ENCODE peak calls at places on chromosome 9, in nine cellular contexts. One of them, this sample, is unnamed.
A peak's percentile ranks its signal among the peaks of the same experiment; 100 is the strongest.

GRCh38 chr9:137488330-137488653 is 29.2 kb upstream of the NSMF start:
- DNase-seq in fibroblast of mammary gland: no peak
- DNase-seq in bronchial epithelial cell: no peak
- DNase-seq in CD4-positive, alpha-beta T cell: no peak
- DNase-seq in endothelial cell: no peak
- DNase-seq in astrocyte of the cerebellum: no peak
- DNase-seq in GM12865: no peak
- DNase-seq in SK-N-SH: peak; percentile 75
- DNase-seq in stomach: no peak
- DNase-seq in this sample: no peak

GRCh38 chr9:137281345-137282116 is 4.0 kb downstream of the TOR4A start:
- DNase-seq in GM12865: no peak
- DNase-seq in stomach: no peak
- DNase-seq in endothelial cell: peak; percentile 35
- DNase-seq in SK-N-SH: peak; percentile 74
- DNase-seq in bronchial epithelial cell: no peak
- DNase-seq in fibroblast of mammary gland: no peak
- DNase-seq in CD4-positive, alpha-beta T cell: no peak
- DNase-seq in astrocyte of the cerebellum: no peak
- DNase-seq in this sample: no peak

GRCh38 chr9:28301281-28301680 is 728.0 kb upstream of the C9orf72 start:
- DNase-seq in astrocyte of the cerebellum: no peak
- DNase-seq in stomach: no peak
- DNase-seq in bronchial epithelial cell: peak; percentile 58
- DNase-seq in fibroblast of mammary gland: peak; percentile 1
- DNase-seq in endothelial cell: no peak
- DNase-seq in GM12865: no peak
- DNase-seq in CD4-positive, alpha-beta T cell: no peak
- DNase-seq in SK-N-SH: no peak
- DNase-seq in this sample: no peak

GRCh38 chr9:38685535-38685934 is 34.4 kb downstream of the FAM240B start:
- DNase-seq in CD4-positive, alpha-beta T cell: no peak
- DNase-seq in endothelial cell: no peak
- DNase-seq in stomach: no peak
- DNase-seq in bronchial epithelial cell: no peak
- DNase-seq in fibroblast of mammary gland: no peak
- DNase-seq in SK-N-SH: no peak
- DNase-seq in GM12865: no peak
- DNase-seq in astrocyte of the cerebellum: no peak
- DNase-seq in this sample: no peak

GRCh38 chr9:129005336-129005997 is 22.7 kb downstream of the SH3GLB2 start:
- DNase-seq in fibroblast of mammary gland: no peak
- DNase-seq in GM12865: no peak
- DNase-seq in SK-N-SH: no peak
- DNase-seq in astrocyte of the cerebellum: no peak
- DNase-seq in stomach: no peak
- DNase-seq in endothelial cell: no peak
- DNase-seq in CD4-positive, alpha-beta T cell: no peak
- DNase-seq in bronchial epithelial cell: no peak
- DNase-seq in this sample: no peak

GRCh38 chr9:14768561-14769234 is 46.2 kb upstream of the CER1 start:
- DNase-seq in GM12865: peak; percentile 53
- DNase-seq in endothelial cell: peak; percentile 46
- DNase-seq in astrocyte of the cerebellum: peak; percentile 59
- DNase-seq in fibroblast of mammary gland: peak; percentile 66
- DNase-seq in SK-N-SH: peak; percentile 44
- DNase-seq in CD4-positive, alpha-beta T cell: no peak
- DNase-seq in stomach: no peak
- DNase-seq in bronchial epithelial cell: peak; percentile 56
- DNase-seq in this sample: no peak

GRCh38 chr9:121277518-121278275 is 9.7 kb downstream of the GSN start:
- DNase-seq in astrocyte of the cerebellum: no peak
- DNase-seq in endothelial cell: no peak
- DNase-seq in CD4-positive, alpha-beta T cell: no peak
- DNase-seq in SK-N-SH: no peak
- DNase-seq in fibroblast of mammary gland: peak; percentile 69
- DNase-seq in bronchial epithelial cell: peak; percentile 39
- DNase-seq in GM12865: no peak
- DNase-seq in stomach: no peak
- DNase-seq in this sample: no peak

GRCh38 chr9:126423709-126424185 is 97.1 kb downstream of the MVB12B start:
- DNase-seq in endothelial cell: no peak
- DNase-seq in bronchial epithelial cell: peak; percentile 26
- DNase-seq in GM12865: no peak
- DNase-seq in stomach: no peak
- DNase-seq in astrocyte of the cerebellum: no peak
- DNase-seq in fibroblast of mammary gland: no peak
- DNase-seq in SK-N-SH: no peak
- DNase-seq in CD4-positive, alpha-beta T cell: no peak
- DNase-seq in this sample: no peak

GRCh38 chr9:6605202-6605601 is 40.3 kb downstream of the GLDC start:
- DNase-seq in fibroblast of mammary gland: no peak
- DNase-seq in CD4-positive, alpha-beta T cell: no peak
- DNase-seq in bronchial epithelial cell: no peak
- DNase-seq in astrocyte of the cerebellum: no peak
- DNase-seq in SK-N-SH: no peak
- DNase-seq in endothelial cell: no peak
- DNase-seq in stomach: no peak
- DNase-seq in GM12865: peak; percentile 76
- DNase-seq in this sample: no peak

GRCh38 chr9:107733530-107733907 is 243.9 kb upstream of the KLF4 start:
- DNase-seq in fibroblast of mammary gland: peak; percentile 89
- DNase-seq in astrocyte of the cerebellum: no peak
- DNase-seq in CD4-positive, alpha-beta T cell: no peak
- DNase-seq in endothelial cell: no peak
- DNase-seq in bronchial epithelial cell: no peak
- DNase-seq in stomach: peak; percentile 56
- DNase-seq in SK-N-SH: no peak
- DNase-seq in GM12865: no peak
- DNase-seq in this sample: no peak

GRCh38 chr9:107737610-107737986 is 248.0 kb upstream of the KLF4 start:
- DNase-seq in stomach: no peak
- DNase-seq in endothelial cell: no peak
- DNase-seq in bronchial epithelial cell: no peak
- DNase-seq in astrocyte of the cerebellum: no peak
- DNase-seq in GM12865: no peak
- DNase-seq in CD4-positive, alpha-beta T cell: no peak
- DNase-seq in fibroblast of mammary gland: no peak
- DNase-seq in SK-N-SH: no peak
- DNase-seq in this sample: no peak

GRCh38 chr9:107732781-107733529 is 243.4 kb upstream of the KLF4 start:
- DNase-seq in bronchial epithelial cell: peak; percentile 60
- DNase-seq in astrocyte of the cerebellum: no peak
- DNase-seq in fibroblast of mammary gland: peak; percentile 86
- DNase-seq in endothelial cell: no peak
- DNase-seq in GM12865: no peak
- DNase-seq in CD4-positive, alpha-beta T cell: no peak
- DNase-seq in SK-N-SH: no peak
- DNase-seq in stomach: peak; percentile 49
- DNase-seq in this sample: no peak

GRCh38 chr9:107735821-107736220 is 246.3 kb upstream of the KLF4 start:
- DNase-seq in CD4-positive, alpha-beta T cell: no peak
- DNase-seq in endothelial cell: no peak
- DNase-seq in bronchial epithelial cell: no peak
- DNase-seq in GM12865: no peak
- DNase-seq in astrocyte of the cerebellum: no peak
- DNase-seq in fibroblast of mammary gland: no peak
- DNase-seq in stomach: no peak
- DNase-seq in SK-N-SH: no peak
- DNase-seq in this sample: no peak

DNA sequence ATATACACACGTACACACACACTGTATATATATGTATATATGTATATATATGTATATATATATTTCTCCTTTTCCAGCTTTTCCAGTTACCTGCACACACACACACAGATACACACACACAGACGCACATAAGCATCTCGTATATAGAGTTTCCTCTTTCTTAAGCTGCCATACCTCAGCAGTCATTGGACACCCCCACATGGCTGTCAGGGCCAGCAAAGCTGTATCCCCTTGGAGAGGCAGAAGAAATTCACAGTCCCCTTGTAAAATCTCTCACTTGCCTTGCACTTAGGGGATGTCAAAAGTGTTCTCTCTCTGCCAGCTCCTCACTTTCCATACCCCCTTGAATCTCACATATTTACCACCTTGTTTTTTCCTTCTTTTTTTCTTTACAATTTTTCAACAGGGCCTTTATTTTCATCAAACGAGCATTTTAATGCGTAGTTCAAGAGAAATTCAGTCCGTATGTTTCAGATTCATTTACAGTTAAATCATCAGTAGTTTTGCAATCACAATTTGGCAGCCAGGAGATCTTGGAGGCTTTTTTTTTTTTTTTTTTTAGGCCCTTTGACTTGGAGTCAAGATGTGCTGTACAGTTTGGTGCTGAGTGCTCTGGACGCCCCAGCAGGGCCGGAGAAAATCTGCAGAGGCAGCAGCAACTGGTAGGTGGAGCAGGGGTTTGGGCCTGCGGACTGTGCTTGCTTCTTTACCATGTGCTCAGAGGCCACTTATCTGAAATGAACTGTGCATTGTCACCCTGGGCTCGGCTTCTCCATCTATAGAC is 244.9 kb upstream of the KLF4 start:
- DNase-seq in endothelial cell: no peak
- DNase-seq in stomach: no peak
- DNase-seq in astrocyte of the cerebellum: peak; percentile 63
- DNase-seq in bronchial epithelial cell: peak; percentile 76
- DNase-seq in fibroblast of mammary gland: peak; percentile 98
- DNase-seq in GM12865: no peak
- DNase-seq in CD4-positive, alpha-beta T cell: no peak
- DNase-seq in SK-N-SH: no peak
- DNase-seq in this sample: no peak
- TF ChIP-seq CTCF in endothelial cell: no peak
- TF ChIP-seq CTCF in stomach: no peak
- TF ChIP-seq CTCF in astrocyte of the cerebellum: no peak
- TF ChIP-seq CTCF in bronchial epithelial cell: no peak
- TF ChIP-seq CTCF in fibroblast of mammary gland: peak; percentile 36
- TF ChIP-seq CTCF in GM12865: no peak
- TF ChIP-seq CTCF in CD4-positive, alpha-beta T cell: no peak
- TF ChIP-seq CTCF in SK-N-SH: no peak
- TF ChIP-seq CTCF in this sample: no peak

GRCh38 chr9:72857632-72858011 is 95.2 kb downstream of the ALDH1A1 start:
- DNase-seq in bronchial epithelial cell: no peak
- DNase-seq in astrocyte of the cerebellum: no peak
- DNase-seq in fibroblast of mammary gland: no peak
- DNase-seq in SK-N-SH: no peak
- DNase-seq in CD4-positive, alpha-beta T cell: no peak
- DNase-seq in stomach: no peak
- DNase-seq in GM12865: no peak
- DNase-seq in endothelial cell: no peak
- DNase-seq in this sample: no peak

GRCh38 chr9:72855321-72855720 is 97.5 kb downstream of the ALDH1A1 start:
- DNase-seq in SK-N-SH: no peak
- DNase-seq in CD4-positive, alpha-beta T cell: no peak
- DNase-seq in fibroblast of mammary gland: no peak
- DNase-seq in GM12865: no peak
- DNase-seq in bronchial epithelial cell: no peak
- DNase-seq in astrocyte of the cerebellum: no peak
- DNase-seq in endothelial cell: no peak
- DNase-seq in stomach: no peak
- DNase-seq in this sample: no peak

GRCh38 chr9:72858089-72858912 is 94.6 kb downstream of the ALDH1A1 start:
- DNase-seq in bronchial epithelial cell: no peak
- DNase-seq in SK-N-SH: no peak
- DNase-seq in CD4-positive, alpha-beta T cell: no peak
- DNase-seq in stomach: peak; percentile 59
- DNase-seq in endothelial cell: no peak
- DNase-seq in GM12865: no peak
- DNase-seq in fibroblast of mammary gland: peak; percentile 66
- DNase-seq in astrocyte of the cerebellum: no peak
- DNase-seq in this sample: no peak

GRCh38 chr9:72855890-72856523 is 96.8 kb downstream of the ALDH1A1 start:
- DNase-seq in CD4-positive, alpha-beta T cell: no peak
- DNase-seq in GM12865: no peak
- DNase-seq in stomach: no peak
- DNase-seq in endothelial cell: no peak
- DNase-seq in SK-N-SH: no peak
- DNase-seq in bronchial epithelial cell: no peak
- DNase-seq in fibroblast of mammary gland: no peak
- DNase-seq in astrocyte of the cerebellum: no peak
- DNase-seq in this sample: no peak

DNA sequence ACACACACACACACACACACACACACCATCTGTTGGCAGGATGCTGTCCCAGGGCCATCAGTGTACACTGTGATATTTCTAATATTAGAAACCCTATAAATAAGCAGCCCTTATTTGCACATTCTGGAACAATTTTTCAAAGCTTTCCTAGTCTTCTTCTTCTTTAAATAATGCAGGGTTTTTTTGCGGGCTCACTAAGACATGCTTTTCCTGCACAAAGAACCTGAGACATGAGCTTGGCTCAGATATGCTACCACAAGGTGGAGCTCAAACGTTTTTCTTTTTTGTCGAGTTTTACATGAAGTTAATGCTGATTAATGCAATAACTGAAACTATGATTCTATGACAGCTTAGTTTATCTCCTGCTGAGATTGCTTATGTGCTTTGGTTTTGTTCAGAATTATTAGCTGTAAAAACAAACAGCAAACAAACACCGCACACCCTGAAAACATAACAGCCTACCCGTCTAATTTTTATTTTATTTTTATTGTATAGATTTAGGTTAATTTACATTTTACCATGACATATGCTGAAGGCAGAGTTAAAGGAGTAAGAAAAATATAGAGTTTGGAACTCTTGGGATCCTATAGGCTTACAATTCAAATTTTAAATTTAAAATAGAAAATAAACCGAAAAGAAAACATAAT is 95.7 kb downstream of the ALDH1A1 start:
- DNase-seq in CD4-positive, alpha-beta T cell: no peak
- DNase-seq in SK-N-SH: peak; percentile 18
- DNase-seq in stomach: peak; percentile 29
- DNase-seq in GM12865: peak; percentile 64
- DNase-seq in bronchial epithelial cell: peak; percentile 63
- DNase-seq in endothelial cell: peak; percentile 19
- DNase-seq in fibroblast of mammary gland: peak; percentile 76
- DNase-seq in astrocyte of the cerebellum: peak; percentile 55
- DNase-seq in this sample: no peak
- TF ChIP-seq CTCF in CD4-positive, alpha-beta T cell: no peak
- TF ChIP-seq CTCF in SK-N-SH: peak; percentile 72
- TF ChIP-seq CTCF in stomach: peak; percentile 58
- TF ChIP-seq CTCF in GM12865: peak; percentile 49
- TF ChIP-seq CTCF in bronchial epithelial cell: peak; percentile 53
- TF ChIP-seq CTCF in endothelial cell: peak; percentile 57
- TF ChIP-seq CTCF in fibroblast of mammary gland: peak; percentile 75
- TF ChIP-seq CTCF in astrocyte of the cerebellum: peak; percentile 71
- TF ChIP-seq CTCF in this sample: peak; percentile 51

GRCh38 chr9:107861075-107861474 is 371.5 kb upstream of the KLF4 start:
- DNase-seq in fibroblast of mammary gland: no peak
- DNase-seq in GM12865: no peak
- DNase-seq in endothelial cell: no peak
- DNase-seq in SK-N-SH: no peak
- DNase-seq in stomach: no peak
- DNase-seq in CD4-positive, alpha-beta T cell: no peak
- DNase-seq in bronchial epithelial cell: no peak
- DNase-seq in astrocyte of the cerebellum: no peak
- DNase-seq in this sample: no peak
- TF ChIP-seq CTCF in fibroblast of mammary gland: peak; percentile 4
- TF ChIP-seq CTCF in GM12865: no peak
- TF ChIP-seq CTCF in endothelial cell: no peak
- TF ChIP-seq CTCF in SK-N-SH: no peak
- TF ChIP-seq CTCF in stomach: no peak
- TF ChIP-seq CTCF in CD4-positive, alpha-beta T cell: no peak
- TF ChIP-seq CTCF in bronchial epithelial cell: no peak
- TF ChIP-seq CTCF in astrocyte of the cerebellum: no peak
- TF ChIP-seq CTCF in this sample: no peak

GRCh38 chr9:72364679-72365524 is at the start of gene ZFAND5:
- DNase-seq in fibroblast of mammary gland: peak; percentile 97
- DNase-seq in stomach: peak; percentile 99
- DNase-seq in endothelial cell: peak; percentile 92
- DNase-seq in SK-N-SH: peak; percentile 97
- DNase-seq in astrocyte of the cerebellum: peak; percentile 94
- DNase-seq in bronchial epithelial cell: peak; percentile 88
- DNase-seq in CD4-positive, alpha-beta T cell: peak; percentile 89
- DNase-seq in GM12865: peak; percentile 98
- DNase-seq in this sample: peak; percentile 94
- TF ChIP-seq CTCF in fibroblast of mammary gland: no peak
- TF ChIP-seq CTCF in stomach: no peak
- TF ChIP-seq CTCF in endothelial cell: peak; percentile 6
- TF ChIP-seq CTCF in SK-N-SH: no peak
- TF ChIP-seq CTCF in astrocyte of the cerebellum: no peak
- TF ChIP-seq CTCF in bronchial epithelial cell: peak; percentile 7
- TF ChIP-seq CTCF in CD4-positive, alpha-beta T cell: no peak
- TF ChIP-seq CTCF in GM12865: peak; percentile 2
- TF ChIP-seq CTCF in this sample: no peak